ENCODE peak calls at places on chromosomes 11 and 22, in four cellular contexts. P, U, Y and C are unnamed samples.

GRCh38 chr11:92627615-92628201 is 341.7 kb upstream of the MTNR1B start:
- DNase-seq in P (no peak), U (no peak), Y (no peak), C (no peak)

GRCh38 chr11:86792150-86792549 is 8.2 kb upstream of the PRSS23 start:
- DNase-seq in P (no peak), U (no peak), Y (no peak), C (no peak)

GRCh38 chr11:10398525-10398924 is 56.5 kb upstream of the AMPD3 start:
- DNase-seq in P (no peak), U (no peak), Y (no peak), C (no peak)

GRCh38 chr11:130161441-130161840 is 1.9 kb downstream of the ST14 start:
- DNase-seq in P (no peak), U (no peak), Y (no peak), C (no peak)

GRCh38 chr11:80186687-80187086 is 745.9 kb upstream of the TENM4 start:
- DNase-seq in P (no peak), U (no peak), Y (no peak), C (no peak)

GRCh38 chr22:48948575-48949170 is 879.0 kb downstream of the BRD1 start:
- DNase-seq in P (no peak), U (no peak), Y (no peak), C (peak)

GRCh38 chr11:129242855-129243254 is 50.7 kb upstream of the ARHGAP32 start:
- DNase-seq in P (no peak), U (no peak), Y (no peak), C (no peak)

GRCh38 chr11:46918087-46918751 is at the start of gene LRP4:
- DNase-seq in P (peak), U (no peak), Y (peak), C (peak)

GRCh38 chr22:32920032-32920628 is 118.6 kb downstream of the TIMP3 start:
- DNase-seq in P (no peak), U (no peak), Y (no peak), C (no peak)

GRCh38 chr22:36399473-36399780 is 11.7 kb upstream of the MYH9 start:
- DNase-seq in P (no peak), U (no peak), Y (no peak), C (no peak)

GRCh38 chr11:108199446-108200321 is 22.8 kb downstream of the NPAT start:
- DNase-seq in P (peak), U (no peak), Y (peak), C (no peak)

GRCh38 chr11:26621147-26621546 is 49.1 kb upstream of the MUC15 start:
- DNase-seq in P (no peak), U (no peak), Y (no peak), C (no peak)

GRCh38 chr22:21996175-21996574 is 13.6 kb upstream of the TOP3B start:
- DNase-seq in P (no peak), U (no peak), Y (no peak), C (no peak)

GRCh38 chr11:129881570-129882170 is 13.7 kb downstream of the NFRKB start:
- DNase-seq in P (peak), U (peak), Y (peak), C (no peak)

GRCh38 chr11:14386895-14387480 is 28.0 kb upstream of the RRAS2 start:
- DNase-seq in P (no peak), U (peak), Y (no peak), C (no peak)

GRCh38 chr11:2378527-2379210 is 1.6 kb downstream of the CD81 start:
- DNase-seq in P (no peak), U (no peak), Y (no peak), C (no peak)

GRCh38 chr11:112975493-112975892 is 14.3 kb downstream of the NCAM1 start:
- DNase-seq in P (no peak), U (no peak), Y (no peak), C (no peak)

GRCh38 chr11:59545179-59546020 is 34.1 kb downstream of the OR4D9 start:
- DNase-seq in P (no peak), U (no peak), Y (no peak), C (no peak)

GRCh38 chr22:17576475-17576874 is 13.2 kb downstream of the SLC25A18 start:
- DNase-seq in P (no peak), U (no peak), Y (no peak), C (no peak)

GRCh38 chr11:134939905-134940304 is 527.9 kb upstream of the B3GAT1 start:
- DNase-seq in P (no peak), U (no peak), Y (no peak), C (no peak)

GRCh38 chr11:60315866-60316265 is 11.2 kb upstream of the MS4A6E start:
- DNase-seq in P (no peak), U (no peak), Y (no peak), C (no peak)

GRCh38 chr11:43975631-43976030 is 33.2 kb downstream of the C11orf96 start:
- DNase-seq in P (no peak), U (no peak), Y (no peak), C (no peak)

GRCh38 chr11:72511393-72512047 is 77.2 kb upstream of the CLPB start:
- DNase-seq in P (no peak), U (no peak), Y (no peak), C (no peak)

GRCh38 chr11:70618471-70619101 is 220.3 kb downstream of the CTTN start:
- DNase-seq in P (no peak), U (no peak), Y (no peak), C (no peak)

GRCh38 chr11:19377855-19378254 is 137.1 kb upstream of the E2F8 start:
- DNase-seq in P (no peak), U (no peak), Y (no peak), C (no peak)

GRCh38 chr11:112002491-112003216 is 22.6 kb upstream of the DLAT start:
- DNase-seq in P (no peak), U (no peak), Y (no peak), C (no peak)

GRCh38 chr11:134034496-134035381 is 34.1 kb upstream of the JAM3 start:
- DNase-seq in P (no peak), U (no peak), Y (no peak), C (no peak)

GRCh38 chr11:44775366-44776356 is 48.9 kb downstream of the TSPAN18 start:
- DNase-seq in P (peak), U (no peak), Y (peak), C (peak)

GRCh38 chr22:30314918-30315317 is 11.8 kb downstream of the TBC1D10A start:
- DNase-seq in P (peak), U (no peak), Y (peak), C (no peak)

GRCh38 chr11:67668191-67668551 is 6.3 kb downstream of the ALDH3B2 start:
- DNase-seq in P (no peak), U (no peak), Y (no peak), C (no peak)

GRCh38 chr22:48493733-48494132 is 1333.9 kb downstream of the BRD1 start:
- DNase-seq in P (no peak), U (no peak), Y (no peak), C (no peak)

DNA sequence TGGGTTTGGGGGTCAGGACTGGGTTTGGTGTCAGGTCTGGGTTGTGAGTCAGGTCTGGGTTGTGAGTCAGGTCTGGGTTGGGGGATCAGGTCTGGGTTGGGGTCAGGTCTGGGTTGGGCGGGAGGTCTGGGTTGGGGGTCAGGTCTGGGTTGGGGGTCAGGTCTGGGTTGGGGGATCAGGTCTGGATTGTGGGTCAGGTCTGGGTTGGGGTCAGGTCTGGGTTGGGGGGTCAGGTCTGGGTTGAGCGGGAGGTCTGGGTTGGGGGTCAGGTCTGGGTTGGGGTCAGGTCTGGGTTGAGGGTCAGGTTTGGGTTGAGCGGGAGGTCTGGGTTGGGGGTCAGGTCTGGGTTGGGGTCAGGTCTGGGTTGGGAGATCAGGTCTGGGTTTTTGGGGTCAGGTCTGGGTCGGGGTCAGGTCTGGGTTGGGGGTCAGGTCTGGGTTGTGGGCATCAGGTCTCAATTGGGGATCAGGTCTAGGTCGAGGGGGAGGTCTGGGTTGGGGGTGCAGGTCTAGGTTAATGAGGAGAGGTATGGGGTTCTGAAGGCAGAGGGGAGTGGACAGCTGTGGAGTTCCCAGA is 718 bp downstream of the TTLL8 start:
- DNase-seq in P (no peak), U (no peak), Y (no peak), C (no peak)
- TF ChIP-seq CTCF in P (no peak), U (no peak), Y (no peak), C (no peak)

DNA sequence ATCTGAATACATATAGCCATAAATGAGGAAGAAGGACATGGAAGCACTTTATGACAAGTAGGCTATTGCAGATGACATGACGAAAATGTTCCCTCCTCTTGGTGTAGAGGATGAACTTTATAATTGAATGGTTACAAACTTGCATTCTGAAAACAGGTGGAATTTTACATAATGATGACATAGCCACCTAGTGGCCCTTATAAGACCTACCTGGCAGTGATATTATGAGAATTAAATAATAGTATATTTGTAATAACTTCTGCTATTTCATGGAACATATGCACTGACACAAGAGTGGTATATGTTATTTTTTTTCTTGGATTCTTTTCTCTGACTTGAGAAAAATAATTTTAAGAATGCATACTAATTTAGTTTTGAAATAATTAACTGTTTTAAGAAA is 22.9 kb downstream of the TRIM22 start:
- DNase-seq in P (no peak), U (no peak), Y (peak), C (no peak)
- TF ChIP-seq CTCF in P (peak), U (no peak), Y (no peak), C (peak)

GRCh38 chr22:20111045-20111688 is 4.7 kb upstream of the RANBP1 start:
- DNase-seq in P (peak), U (no peak), Y (peak), C (no peak)
- TF ChIP-seq CTCF in P (no peak), U (peak), Y (peak), C (peak)

GRCh38 chr11:96127596-96127959 is 203.7 kb upstream of the MTMR2 start:
- DNase-seq in P (no peak), U (no peak), Y (no peak), C (no peak)
- TF ChIP-seq CTCF in P (no peak), U (no peak), Y (no peak), C (no peak)